ENCODE peak calls at places on chromosomes 16 and 17, in eight cellular contexts. One of them, this sample, is unnamed.
A peak's percentile ranks its signal among the peaks of the same experiment; 100 is the strongest.

GRCh38 chr17:3903881-3904286 is 11.0 kb upstream of the CAMKK1 start:
- DNase-seq in transverse colon: no peak
- DNase-seq in tibial nerve: no peak
- DNase-seq in heart left ventricle: no peak
- DNase-seq in fibroblast of lung: no peak
- DNase-seq in lung: no peak
- DNase-seq in prostate gland: no peak
- DNase-seq in AG04450: no peak
- DNase-seq in this sample: no peak

GRCh38 chr17:68302066-68302564 is 10.8 kb downstream of the ARSG start:
- DNase-seq in transverse colon: no peak
- DNase-seq in tibial nerve: peak; percentile 47
- DNase-seq in heart left ventricle: no peak
- DNase-seq in fibroblast of lung: peak; percentile 59
- DNase-seq in lung: no peak
- DNase-seq in prostate gland: no peak
- DNase-seq in AG04450: no peak
- DNase-seq in this sample: peak; percentile 83

GRCh38 chr17:40355123-40355803 is 9.3 kb downstream of the GJD3 start:
- DNase-seq in transverse colon: peak; percentile 79
- DNase-seq in tibial nerve: peak; percentile 85
- DNase-seq in heart left ventricle: peak; percentile 91
- DNase-seq in fibroblast of lung: no peak
- DNase-seq in lung: peak; percentile 76
- DNase-seq in prostate gland: peak; percentile 57
- DNase-seq in AG04450: no peak
- DNase-seq in this sample: peak; percentile 71

GRCh38 chr16:84295203-84295850 is 649 bp downstream of the WFDC1 start:
- DNase-seq in transverse colon: no peak
- DNase-seq in tibial nerve: no peak
- DNase-seq in heart left ventricle: no peak
- DNase-seq in fibroblast of lung: no peak
- DNase-seq in lung: no peak
- DNase-seq in prostate gland: no peak
- DNase-seq in AG04450: no peak
- DNase-seq in this sample: no peak

GRCh38 chr16:89918453-89919347 is at the start of gene MC1R:
- DNase-seq in transverse colon: no peak
- DNase-seq in tibial nerve: no peak
- DNase-seq in heart left ventricle: no peak
- DNase-seq in fibroblast of lung: peak; percentile 44
- DNase-seq in lung: no peak
- DNase-seq in prostate gland: no peak
- DNase-seq in AG04450: no peak
- DNase-seq in this sample: no peak

GRCh38 chr16:86949116-86949515 is 368.1 kb downstream of the C16orf95 start:
- DNase-seq in transverse colon: no peak
- DNase-seq in tibial nerve: no peak
- DNase-seq in heart left ventricle: no peak
- DNase-seq in fibroblast of lung: no peak
- DNase-seq in lung: no peak
- DNase-seq in prostate gland: no peak
- DNase-seq in AG04450: no peak
- DNase-seq in this sample: no peak

GRCh38 chr16:25925466-25925865 is 233.7 kb downstream of the HS3ST4 start:
- DNase-seq in transverse colon: no peak
- DNase-seq in tibial nerve: no peak
- DNase-seq in heart left ventricle: no peak
- DNase-seq in fibroblast of lung: no peak
- DNase-seq in lung: no peak
- DNase-seq in prostate gland: no peak
- DNase-seq in AG04450: no peak
- DNase-seq in this sample: no peak

GRCh38 chr16:8655184-8655717 is 19.2 kb upstream of the ABAT start:
- DNase-seq in transverse colon: peak; percentile 52
- DNase-seq in tibial nerve: no peak
- DNase-seq in heart left ventricle: no peak
- DNase-seq in fibroblast of lung: peak; percentile 18
- DNase-seq in lung: peak; percentile 41
- DNase-seq in prostate gland: no peak
- DNase-seq in AG04450: no peak
- DNase-seq in this sample: no peak

GRCh38 chr16:27408602-27409031 is 6.6 kb downstream of the IL21R start:
- DNase-seq in transverse colon: no peak
- DNase-seq in tibial nerve: no peak
- DNase-seq in heart left ventricle: no peak
- DNase-seq in fibroblast of lung: no peak
- DNase-seq in lung: no peak
- DNase-seq in prostate gland: no peak
- DNase-seq in AG04450: no peak
- DNase-seq in this sample: no peak

GRCh38 chr17:3794890-3795757 is 5.9 kb downstream of the ITGAE start:
- DNase-seq in transverse colon: no peak
- DNase-seq in tibial nerve: no peak
- DNase-seq in heart left ventricle: no peak
- DNase-seq in fibroblast of lung: peak; percentile 96
- DNase-seq in lung: no peak
- DNase-seq in prostate gland: no peak
- DNase-seq in AG04450: no peak
- DNase-seq in this sample: no peak

GRCh38 chr17:76132574-76133338 is 8.3 kb downstream of the FOXJ1 start:
- DNase-seq in transverse colon: peak; percentile 64
- DNase-seq in tibial nerve: no peak
- DNase-seq in heart left ventricle: peak; percentile 55
- DNase-seq in fibroblast of lung: no peak
- DNase-seq in lung: peak; percentile 77
- DNase-seq in prostate gland: peak; percentile 79
- DNase-seq in AG04450: no peak
- DNase-seq in this sample: peak; percentile 82

GRCh38 chr16:49961087-49961486 is 63.9 kb upstream of the CNEP1R1 start:
- DNase-seq in transverse colon: no peak
- DNase-seq in tibial nerve: no peak
- DNase-seq in heart left ventricle: no peak
- DNase-seq in fibroblast of lung: peak; percentile 30
- DNase-seq in lung: no peak
- DNase-seq in prostate gland: peak; percentile 33
- DNase-seq in AG04450: no peak
- DNase-seq in this sample: no peak

GRCh38 chr16:64669573-64669972 is 452.3 kb downstream of the CDH11 start:
- DNase-seq in transverse colon: no peak
- DNase-seq in tibial nerve: no peak
- DNase-seq in heart left ventricle: no peak
- DNase-seq in fibroblast of lung: no peak
- DNase-seq in lung: no peak
- DNase-seq in prostate gland: no peak
- DNase-seq in AG04450: no peak
- DNase-seq in this sample: no peak

GRCh38 chr16:54411555-54411954 is 125.0 kb upstream of the IRX3 start:
- DNase-seq in transverse colon: no peak
- DNase-seq in tibial nerve: no peak
- DNase-seq in heart left ventricle: no peak
- DNase-seq in fibroblast of lung: no peak
- DNase-seq in lung: no peak
- DNase-seq in prostate gland: no peak
- DNase-seq in AG04450: no peak
- DNase-seq in this sample: peak; percentile 27

GRCh38 chr17:76540381-76541300 is 797 bp downstream of the PRCD start:
- DNase-seq in transverse colon: peak; percentile 91
- DNase-seq in tibial nerve: peak; percentile 88
- DNase-seq in heart left ventricle: peak; percentile 93
- DNase-seq in fibroblast of lung: peak; percentile 94
- DNase-seq in lung: peak; percentile 94
- DNase-seq in prostate gland: peak; percentile 90
- DNase-seq in AG04450: peak; percentile 87
- DNase-seq in this sample: peak; percentile 96

GRCh38 chr17:31250229-31250628 is 46.8 kb downstream of the OMG start:
- DNase-seq in transverse colon: no peak
- DNase-seq in tibial nerve: no peak
- DNase-seq in heart left ventricle: no peak
- DNase-seq in fibroblast of lung: peak; percentile 6
- DNase-seq in lung: no peak
- DNase-seq in prostate gland: no peak
- DNase-seq in AG04450: no peak
- DNase-seq in this sample: no peak

GRCh38 chr16:7449306-7449705 is 116.7 kb downstream of the RBFOX1 start:
- DNase-seq in transverse colon: no peak
- DNase-seq in tibial nerve: no peak
- DNase-seq in heart left ventricle: no peak
- DNase-seq in fibroblast of lung: no peak
- DNase-seq in lung: no peak
- DNase-seq in prostate gland: no peak
- DNase-seq in AG04450: no peak
- DNase-seq in this sample: no peak

GRCh38 chr16:71440669-71441347 is 1.0 kb downstream of the TLE7 start:
- DNase-seq in transverse colon: no peak
- DNase-seq in tibial nerve: no peak
- DNase-seq in heart left ventricle: no peak
- DNase-seq in fibroblast of lung: no peak
- DNase-seq in lung: no peak
- DNase-seq in prostate gland: no peak
- DNase-seq in AG04450: no peak
- DNase-seq in this sample: no peak

GRCh38 chr17:74190154-74190553 is 13.3 kb upstream of the RPL38 start:
- DNase-seq in transverse colon: no peak
- DNase-seq in tibial nerve: no peak
- DNase-seq in heart left ventricle: no peak
- DNase-seq in fibroblast of lung: peak; percentile 51
- DNase-seq in lung: no peak
- DNase-seq in prostate gland: no peak
- DNase-seq in AG04450: no peak
- DNase-seq in this sample: no peak

GRCh38 chr17:17751489-17751995 is 70.3 kb downstream of the RAI1 start:
- DNase-seq in transverse colon: no peak
- DNase-seq in tibial nerve: no peak
- DNase-seq in heart left ventricle: no peak
- DNase-seq in fibroblast of lung: no peak
- DNase-seq in lung: no peak
- DNase-seq in prostate gland: no peak
- DNase-seq in AG04450: no peak
- DNase-seq in this sample: no peak

DNA sequence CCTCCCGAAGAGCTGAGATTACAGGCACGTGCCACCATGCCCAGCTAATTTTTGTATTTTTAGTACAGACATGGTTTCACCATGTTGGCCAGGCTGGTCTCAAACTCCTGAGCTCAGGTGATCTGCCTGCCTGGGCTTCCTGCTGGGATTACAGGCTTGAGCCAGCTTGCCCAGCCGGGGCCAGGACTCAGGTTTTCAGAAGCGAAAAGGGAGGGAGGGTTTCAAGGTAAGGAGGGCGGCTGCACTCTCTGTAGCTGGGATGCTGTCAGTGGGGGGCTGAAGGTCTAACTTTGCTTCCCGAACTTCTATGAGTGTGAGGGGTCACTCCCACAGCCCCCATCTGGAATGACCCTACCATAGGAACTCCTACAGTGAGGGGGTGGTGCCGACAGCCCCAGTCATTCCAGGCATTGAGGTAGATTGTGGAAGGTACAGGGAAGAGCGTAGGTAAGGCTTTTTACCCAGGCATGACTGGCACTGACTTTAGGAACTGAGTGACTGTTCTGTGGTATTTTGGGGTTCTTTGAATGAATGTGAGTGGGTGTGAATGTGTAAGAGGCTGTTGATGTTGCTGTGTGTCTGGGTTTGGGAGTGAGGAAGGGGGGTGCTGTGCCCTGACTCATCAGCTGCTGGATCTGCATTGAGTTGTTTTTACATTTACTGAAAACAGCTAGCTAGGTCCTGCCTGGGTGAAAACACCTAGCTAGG is 3.8 kb upstream of the C1QL1 start:
- DNase-seq in transverse colon: no peak
- DNase-seq in tibial nerve: no peak
- DNase-seq in heart left ventricle: no peak
- DNase-seq in fibroblast of lung: peak; percentile 81
- DNase-seq in lung: no peak
- DNase-seq in prostate gland: no peak
- DNase-seq in AG04450: no peak
- DNase-seq in this sample: no peak
- H3K27me3 ChIP-seq in transverse colon: peaks cover 76% of the 10 kb centered on the region
- H3K27me3 ChIP-seq in tibial nerve: peaks cover 38% of the 10 kb centered on the region
- H3K27me3 ChIP-seq in heart left ventricle: peaks cover 9% of the 10 kb centered on the region
- H3K27me3 ChIP-seq in fibroblast of lung: peaks cover 21% of the 10 kb centered on the region
- H3K27me3 ChIP-seq in lung: no peaks in the 10 kb centered on the region
- H3K27me3 ChIP-seq in prostate gland: peaks cover 2% of the 10 kb centered on the region
- H3K27me3 ChIP-seq in AG04450: peaks cover 22% of the 10 kb centered on the region
- H3K27me3 ChIP-seq in this sample: peaks cover 7% of the 10 kb centered on the region

GRCh38 chr17:50270430-50271172 is 3.7 kb upstream of the TMEM92 start:
- DNase-seq in transverse colon: peak; percentile 19
- DNase-seq in tibial nerve: peak; percentile 64
- DNase-seq in heart left ventricle: no peak
- DNase-seq in fibroblast of lung: peak; percentile 81
- DNase-seq in lung: peak; percentile 54
- DNase-seq in prostate gland: no peak
- DNase-seq in AG04450: peak; percentile 63
- DNase-seq in this sample: no peak
- H3K4me3 ChIP-seq in transverse colon: no peak overlapping the region
- H3K4me3 ChIP-seq in tibial nerve: no peak overlapping the region
- H3K4me3 ChIP-seq in heart left ventricle: no peak overlapping the region
- H3K4me3 ChIP-seq in fibroblast of lung: no peak overlapping the region
- H3K4me3 ChIP-seq in lung: no peak overlapping the region
- H3K4me3 ChIP-seq in prostate gland: no peak overlapping the region
- H3K4me3 ChIP-seq in AG04450: peak overlapping the region; percentile 57
- H3K4me3 ChIP-seq in this sample: no peak overlapping the region

GRCh38 chr17:42053701-42054100 is 3.3 kb upstream of the C17orf113 start:
- DNase-seq in transverse colon: no peak
- DNase-seq in tibial nerve: no peak
- DNase-seq in heart left ventricle: no peak
- DNase-seq in fibroblast of lung: no peak
- DNase-seq in lung: no peak
- DNase-seq in prostate gland: no peak
- DNase-seq in AG04450: no peak
- DNase-seq in this sample: no peak
- H3K27me3 ChIP-seq in transverse colon: peaks cover 13% of the 10 kb centered on the region
- H3K27me3 ChIP-seq in tibial nerve: peaks cover 28% of the 10 kb centered on the region
- H3K27me3 ChIP-seq in heart left ventricle: no peaks in the 10 kb centered on the region
- H3K27me3 ChIP-seq in fibroblast of lung: peaks cover 31% of the 10 kb centered on the region
- H3K27me3 ChIP-seq in lung: no peaks in the 10 kb centered on the region
- H3K27me3 ChIP-seq in prostate gland: no peaks in the 10 kb centered on the region
- H3K27me3 ChIP-seq in AG04450: peaks cover 77% of the 10 kb centered on the region
- H3K27me3 ChIP-seq in this sample: no peaks in the 10 kb centered on the region

GRCh38 chr17:49132317-49132698 is 261 bp upstream of the B4GALNT2 start:
- DNase-seq in transverse colon: peak; percentile 21
- DNase-seq in tibial nerve: no peak
- DNase-seq in heart left ventricle: no peak
- DNase-seq in fibroblast of lung: no peak
- DNase-seq in lung: no peak
- DNase-seq in prostate gland: no peak
- DNase-seq in AG04450: no peak
- DNase-seq in this sample: no peak

GRCh38 chr17:49130891-49131290 is 1.7 kb upstream of the B4GALNT2 start:
- DNase-seq in transverse colon: no peak
- DNase-seq in tibial nerve: no peak
- DNase-seq in heart left ventricle: no peak
- DNase-seq in fibroblast of lung: peak; percentile 20
- DNase-seq in lung: no peak
- DNase-seq in prostate gland: no peak
- DNase-seq in AG04450: no peak
- DNase-seq in this sample: no peak

GRCh38 chr17:49136335-49136734 is 3.8 kb downstream of the B4GALNT2 start:
- DNase-seq in transverse colon: no peak
- DNase-seq in tibial nerve: no peak
- DNase-seq in heart left ventricle: no peak
- DNase-seq in fibroblast of lung: no peak
- DNase-seq in lung: no peak
- DNase-seq in prostate gland: no peak
- DNase-seq in AG04450: no peak
- DNase-seq in this sample: no peak

GRCh38 chr17:49132699-49133364 is at the start of gene B4GALNT2:
- DNase-seq in transverse colon: peak; percentile 69
- DNase-seq in tibial nerve: no peak
- DNase-seq in heart left ventricle: no peak
- DNase-seq in fibroblast of lung: peak; percentile 7
- DNase-seq in lung: no peak
- DNase-seq in prostate gland: no peak
- DNase-seq in AG04450: no peak
- DNase-seq in this sample: peak; percentile 52
- H3K4me3 ChIP-seq in transverse colon: peak within 1 kb of the TSS; percentile 50
- H3K4me3 ChIP-seq in tibial nerve: peak within 1 kb of the TSS; percentile 26
- H3K4me3 ChIP-seq in heart left ventricle: peak within 1 kb of the TSS; percentile 5
- H3K4me3 ChIP-seq in fibroblast of lung: peak within 1 kb of the TSS; percentile 24
- H3K4me3 ChIP-seq in lung: no peak within 1 kb of the TSS
- H3K4me3 ChIP-seq in prostate gland: peak within 1 kb of the TSS; percentile 6
- H3K4me3 ChIP-seq in AG04450: peak within 1 kb of the TSS; percentile 52
- H3K4me3 ChIP-seq in this sample: no peak within 1 kb of the TSS

This sample was measured in thyroid gland.